ENCODE peak calls at places on chromosome 1, in eight cellular contexts. One of them, this sample, is unnamed.

GRCh38 chr1:111444031-111444430 is 5.0 kb downstream of the WDR77 start:
- DNase-seq in K562: no peak
- DNase-seq in neuronal stem cell: no peak
- DNase-seq in H9: no peak
- DNase-seq in fibroblast of lung: no peak
- DNase-seq in mesenchymal stem cell: no peak
- DNase-seq in neural progenitor cell: no peak
- DNase-seq in keratinocyte: no peak
- DNase-seq in this sample: no peak

GRCh38 chr1:25001125-25001915 is 71.2 kb upstream of the RUNX3 start:
- DNase-seq in neural progenitor cell: no peak
- DNase-seq in H9: no peak
- DNase-seq in keratinocyte: no peak
- DNase-seq in neuronal stem cell: no peak
- DNase-seq in K562: no peak
- DNase-seq in fibroblast of lung: no peak
- DNase-seq in mesenchymal stem cell: no peak
- DNase-seq in this sample: no peak

GRCh38 chr1:24965571-24965930 is 35.5 kb upstream of the RUNX3 start:
- DNase-seq in H9: no peak
- DNase-seq in neural progenitor cell: no peak
- DNase-seq in neuronal stem cell: no peak
- DNase-seq in fibroblast of lung: no peak
- DNase-seq in K562: no peak
- DNase-seq in mesenchymal stem cell: no peak
- DNase-seq in keratinocyte: no peak
- DNase-seq in this sample: no peak

GRCh38 chr1:22903113-22903512 is 69.6 kb downstream of the LACTBL1 start:
- DNase-seq in neural progenitor cell: no peak
- DNase-seq in fibroblast of lung: peak; percentile 71
- DNase-seq in mesenchymal stem cell: no peak
- DNase-seq in K562: no peak
- DNase-seq in H9: no peak
- DNase-seq in neuronal stem cell: no peak
- DNase-seq in keratinocyte: no peak
- DNase-seq in this sample: no peak

GRCh38 chr1:107525146-107525545 is 384.3 kb downstream of the NTNG1 start:
- DNase-seq in K562: no peak
- DNase-seq in keratinocyte: no peak
- DNase-seq in fibroblast of lung: peak; percentile 41
- DNase-seq in neural progenitor cell: no peak
- DNase-seq in mesenchymal stem cell: no peak
- DNase-seq in neuronal stem cell: no peak
- DNase-seq in H9: no peak
- DNase-seq in this sample: no peak

GRCh38 chr1:216346521-216346920 is 76.7 kb downstream of the USH2A start:
- DNase-seq in neural progenitor cell: peak; percentile 21
- DNase-seq in mesenchymal stem cell: no peak
- DNase-seq in keratinocyte: no peak
- DNase-seq in H9: no peak
- DNase-seq in fibroblast of lung: no peak
- DNase-seq in K562: no peak
- DNase-seq in neuronal stem cell: no peak
- DNase-seq in this sample: no peak

GRCh38 chr1:116913941-116914340 is 4.2 kb downstream of the PTGFRN start:
- DNase-seq in fibroblast of lung: no peak
- DNase-seq in keratinocyte: no peak
- DNase-seq in H9: no peak
- DNase-seq in neural progenitor cell: no peak
- DNase-seq in mesenchymal stem cell: no peak
- DNase-seq in neuronal stem cell: no peak
- DNase-seq in K562: no peak
- DNase-seq in this sample: no peak

GRCh38 chr1:167854184-167854583 is 59.8 kb downstream of the ADCY10 start:
- DNase-seq in mesenchymal stem cell: no peak
- DNase-seq in neural progenitor cell: no peak
- DNase-seq in neuronal stem cell: no peak
- DNase-seq in fibroblast of lung: no peak
- DNase-seq in keratinocyte: no peak
- DNase-seq in H9: no peak
- DNase-seq in K562: no peak
- DNase-seq in this sample: no peak

GRCh38 chr1:98967122-98967521 is 37.5 kb downstream of the PLPPR5 start:
- DNase-seq in neural progenitor cell: no peak
- DNase-seq in neuronal stem cell: no peak
- DNase-seq in K562: no peak
- DNase-seq in H9: no peak
- DNase-seq in fibroblast of lung: no peak
- DNase-seq in keratinocyte: no peak
- DNase-seq in mesenchymal stem cell: no peak
- DNase-seq in this sample: no peak

GRCh38 chr1:212366901-212367300 is 47.8 kb downstream of the PACC1 start:
- DNase-seq in mesenchymal stem cell: peak; percentile 32
- DNase-seq in neuronal stem cell: no peak
- DNase-seq in K562: no peak
- DNase-seq in keratinocyte: no peak
- DNase-seq in neural progenitor cell: no peak
- DNase-seq in H9: no peak
- DNase-seq in fibroblast of lung: peak; percentile 59
- DNase-seq in this sample: no peak

GRCh38 chr1:157369808-157370521 is 182.3 kb downstream of the FCRL5 start:
- DNase-seq in H9: peak; percentile 71
- DNase-seq in fibroblast of lung: peak; percentile 15
- DNase-seq in neuronal stem cell: peak; percentile 62
- DNase-seq in neural progenitor cell: peak; percentile 76
- DNase-seq in K562: peak; percentile 61
- DNase-seq in keratinocyte: no peak
- DNase-seq in mesenchymal stem cell: peak; percentile 66
- DNase-seq in this sample: peak; percentile 70

GRCh38 chr1:193569696-193570269 is 383.4 kb upstream of the B3GALT2 start:
- DNase-seq in mesenchymal stem cell: peak; percentile 93
- DNase-seq in keratinocyte: peak; percentile 4
- DNase-seq in fibroblast of lung: peak; percentile 93
- DNase-seq in K562: no peak
- DNase-seq in neural progenitor cell: no peak
- DNase-seq in neuronal stem cell: no peak
- DNase-seq in H9: no peak
- DNase-seq in this sample: no peak

GRCh38 chr1:227225715-227226346 is 92.5 kb downstream of the CDC42BPA start:
- DNase-seq in K562: no peak
- DNase-seq in neuronal stem cell: no peak
- DNase-seq in mesenchymal stem cell: peak; percentile 42
- DNase-seq in neural progenitor cell: no peak
- DNase-seq in keratinocyte: peak; percentile 30
- DNase-seq in H9: no peak
- DNase-seq in fibroblast of lung: peak; percentile 86
- DNase-seq in this sample: no peak

GRCh38 chr1:234440348-234440747 is 38.6 kb downstream of the TARBP1 start:
- DNase-seq in keratinocyte: no peak
- DNase-seq in neural progenitor cell: no peak
- DNase-seq in fibroblast of lung: no peak
- DNase-seq in H9: no peak
- DNase-seq in neuronal stem cell: no peak
- DNase-seq in K562: no peak
- DNase-seq in mesenchymal stem cell: no peak
- DNase-seq in this sample: no peak

GRCh38 chr1:53551428-53551995 is 92.3 kb downstream of the DMRTB1 start:
- DNase-seq in H9: no peak
- DNase-seq in neuronal stem cell: no peak
- DNase-seq in mesenchymal stem cell: no peak
- DNase-seq in keratinocyte: no peak
- DNase-seq in K562: no peak
- DNase-seq in fibroblast of lung: no peak
- DNase-seq in neural progenitor cell: no peak
- DNase-seq in this sample: no peak

GRCh38 chr1:97934491-97934890 is 13.7 kb upstream of the DPYD start:
- DNase-seq in keratinocyte: no peak
- DNase-seq in mesenchymal stem cell: no peak
- DNase-seq in fibroblast of lung: no peak
- DNase-seq in H9: no peak
- DNase-seq in K562: no peak
- DNase-seq in neuronal stem cell: no peak
- DNase-seq in neural progenitor cell: no peak
- DNase-seq in this sample: no peak

GRCh38 chr1:240399381-240399780 is 212.6 kb downstream of the GREM2 start:
- DNase-seq in fibroblast of lung: peak; percentile 99
- DNase-seq in keratinocyte: no peak
- DNase-seq in neural progenitor cell: peak; percentile 15
- DNase-seq in K562: no peak
- DNase-seq in H9: no peak
- DNase-seq in neuronal stem cell: no peak
- DNase-seq in mesenchymal stem cell: peak; percentile 93
- DNase-seq in this sample: peak; percentile 81

GRCh38 chr1:225534772-225535171 is 106.9 kb upstream of the LBR start:
- DNase-seq in mesenchymal stem cell: no peak
- DNase-seq in neuronal stem cell: no peak
- DNase-seq in neural progenitor cell: no peak
- DNase-seq in keratinocyte: no peak
- DNase-seq in H9: no peak
- DNase-seq in fibroblast of lung: no peak
- DNase-seq in K562: no peak
- DNase-seq in this sample: no peak

GRCh38 chr1:205450448-205450847 is 5.4 kb downstream of the BLACAT1 start:
- DNase-seq in mesenchymal stem cell: no peak
- DNase-seq in neuronal stem cell: no peak
- DNase-seq in fibroblast of lung: no peak
- DNase-seq in H9: peak; percentile 78
- DNase-seq in neural progenitor cell: peak; percentile 26
- DNase-seq in K562: peak; percentile 46
- DNase-seq in keratinocyte: no peak
- DNase-seq in this sample: no peak

GRCh38 chr1:15304708-15305326 is 57.8 kb downstream of the FHAD1 start:
- DNase-seq in mesenchymal stem cell: peak; percentile 59
- DNase-seq in neuronal stem cell: peak; percentile 63
- DNase-seq in neural progenitor cell: peak; percentile 85
- DNase-seq in H9: peak; percentile 74
- DNase-seq in fibroblast of lung: peak; percentile 36
- DNase-seq in K562: peak; percentile 82
- DNase-seq in keratinocyte: no peak
- DNase-seq in this sample: peak; percentile 85

GRCh38 chr1:147622731-147623130 is 47.6 kb downstream of the ACP6 start:
- DNase-seq in mesenchymal stem cell: peak; percentile 34
- DNase-seq in keratinocyte: no peak
- DNase-seq in H9: no peak
- DNase-seq in neuronal stem cell: no peak
- DNase-seq in K562: no peak
- DNase-seq in neural progenitor cell: no peak
- DNase-seq in fibroblast of lung: peak; percentile 80
- DNase-seq in this sample: no peak

GRCh38 chr1:78236711-78237110 is 190.9 kb downstream of the GIPC2 start:
- DNase-seq in mesenchymal stem cell: no peak
- DNase-seq in keratinocyte: no peak
- DNase-seq in neural progenitor cell: no peak
- DNase-seq in fibroblast of lung: peak; percentile 55
- DNase-seq in H9: no peak
- DNase-seq in K562: no peak
- DNase-seq in neuronal stem cell: no peak
- DNase-seq in this sample: no peak
- H3K4me2 ChIP-seq in mesenchymal stem cell: no peak overlapping the region
- H3K4me2 ChIP-seq in keratinocyte: no peak overlapping the region
- H3K4me2 ChIP-seq in neural progenitor cell: no peak overlapping the region
- H3K4me2 ChIP-seq in fibroblast of lung: no peak overlapping the region
- H3K4me2 ChIP-seq in H9: no peak overlapping the region
- H3K4me2 ChIP-seq in K562: no peak overlapping the region
- H3K4me2 ChIP-seq in neuronal stem cell: no peak overlapping the region
- H3K4me2 ChIP-seq in this sample: no peak overlapping the region

GRCh38 chr1:244789276-244789580 is 46.2 kb upstream of the COX20 start:
- DNase-seq in neuronal stem cell: no peak
- DNase-seq in keratinocyte: no peak
- DNase-seq in H9: no peak
- DNase-seq in K562: no peak
- DNase-seq in neural progenitor cell: peak; percentile 45
- DNase-seq in fibroblast of lung: no peak
- DNase-seq in mesenchymal stem cell: no peak
- DNase-seq in this sample: no peak
- H3K4me2 ChIP-seq in neuronal stem cell: no peak overlapping the region
- H3K4me2 ChIP-seq in keratinocyte: no peak overlapping the region
- H3K4me2 ChIP-seq in H9: no peak overlapping the region
- H3K4me2 ChIP-seq in K562: no peak overlapping the region
- H3K4me2 ChIP-seq in neural progenitor cell: no peak overlapping the region
- H3K4me2 ChIP-seq in fibroblast of lung: no peak overlapping the region
- H3K4me2 ChIP-seq in mesenchymal stem cell: no peak overlapping the region
- H3K4me2 ChIP-seq in this sample: no peak overlapping the region

DNA sequence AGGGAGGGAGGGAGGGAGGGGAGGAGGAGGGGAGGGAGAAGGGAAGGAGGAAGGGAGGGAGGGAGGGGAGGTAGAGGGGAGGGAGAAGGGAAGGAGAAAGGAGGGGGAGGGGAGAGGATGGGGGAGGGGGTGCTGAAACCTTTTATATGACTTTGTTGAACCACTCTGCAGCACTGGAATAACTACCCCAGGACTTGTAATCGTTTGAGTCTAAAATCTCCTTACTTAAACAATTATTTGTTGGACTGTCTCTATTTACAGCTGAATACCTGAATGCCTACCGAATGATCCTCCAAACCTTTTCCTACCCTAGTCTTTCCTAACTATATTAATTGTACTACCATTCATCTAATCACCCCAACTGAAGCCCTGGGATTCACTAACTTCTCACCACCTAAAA is 181.8 kb downstream of the TPR start:
- DNase-seq in neuronal stem cell: no peak
- DNase-seq in H9: no peak
- DNase-seq in keratinocyte: no peak
- DNase-seq in mesenchymal stem cell: no peak
- DNase-seq in fibroblast of lung: no peak
- DNase-seq in K562: no peak
- DNase-seq in neural progenitor cell: no peak
- DNase-seq in this sample: no peak
- H3K4me2 ChIP-seq in neuronal stem cell: no peak overlapping the region
- H3K4me2 ChIP-seq in H9: no peak overlapping the region
- H3K4me2 ChIP-seq in keratinocyte: no peak overlapping the region
- H3K4me2 ChIP-seq in mesenchymal stem cell: no peak overlapping the region
- H3K4me2 ChIP-seq in fibroblast of lung: no peak overlapping the region
- H3K4me2 ChIP-seq in K562: no peak overlapping the region
- H3K4me2 ChIP-seq in neural progenitor cell: no peak overlapping the region
- H3K4me2 ChIP-seq in this sample: no peak overlapping the region

DNA sequence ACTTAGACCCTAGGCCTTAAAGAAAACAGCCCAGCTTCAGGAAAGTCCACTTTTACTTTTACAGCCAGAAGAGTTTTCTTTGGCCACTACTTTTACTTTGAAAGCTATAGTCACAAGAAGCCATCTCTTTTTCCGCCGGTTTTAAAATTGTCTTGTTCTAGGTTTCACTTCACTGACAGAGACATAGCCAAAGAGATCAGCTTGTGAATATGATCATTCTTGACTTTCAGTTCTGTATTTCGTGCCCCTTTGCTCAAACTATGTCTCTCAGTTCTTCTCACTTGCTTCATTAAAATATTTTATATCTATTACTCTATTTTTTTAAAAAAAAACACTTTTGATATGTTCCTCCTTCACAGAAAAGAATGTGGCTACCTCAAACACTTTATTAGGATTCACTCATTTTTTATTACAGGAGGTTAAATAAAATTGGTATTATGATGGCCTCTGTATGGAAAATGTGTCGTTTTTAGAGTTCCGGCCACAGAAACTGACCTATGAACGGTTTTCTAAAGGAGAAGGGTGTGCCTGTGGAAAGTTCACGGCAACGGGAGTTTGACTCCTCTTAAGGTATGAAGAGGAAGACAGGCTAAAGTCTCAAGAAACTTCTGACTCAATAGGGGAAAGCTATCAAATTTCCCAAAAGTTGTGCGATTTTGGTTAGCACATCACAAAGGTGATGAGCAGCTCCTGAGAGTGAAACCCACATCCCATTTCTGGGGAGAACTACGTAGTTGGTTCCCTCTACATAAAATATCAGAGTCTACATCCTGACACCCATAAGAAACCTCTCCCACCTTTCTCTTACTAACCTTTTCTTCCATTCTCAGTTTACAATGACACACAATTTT is 1.2 kb downstream of the MCOLN2 start:
- DNase-seq in K562: no peak
- DNase-seq in neuronal stem cell: no peak
- DNase-seq in neural progenitor cell: no peak
- DNase-seq in fibroblast of lung: no peak
- DNase-seq in keratinocyte: no peak
- DNase-seq in H9: no peak
- DNase-seq in mesenchymal stem cell: no peak
- DNase-seq in this sample: no peak
- H3K4me2 ChIP-seq in K562: no peak overlapping the region
- H3K4me2 ChIP-seq in neuronal stem cell: no peak overlapping the region
- H3K4me2 ChIP-seq in neural progenitor cell: no peak overlapping the region
- H3K4me2 ChIP-seq in fibroblast of lung: no peak overlapping the region
- H3K4me2 ChIP-seq in keratinocyte: no peak overlapping the region
- H3K4me2 ChIP-seq in H9: peak overlapping the region; percentile 97
- H3K4me2 ChIP-seq in mesenchymal stem cell: no peak overlapping the region
- H3K4me2 ChIP-seq in this sample: peak overlapping the region; percentile 99

This sample was measured in hepatocyte.